ENCODE peak calls at places on chromosome 4, in four cellular contexts. One of them, this sample, is unnamed.

GRCh38 chr4:42588909-42589308 is 68.0 kb downstream of the ATP8A1 start:
- DNase-seq in K562: no peak
- DNase-seq in GM12878: no peak
- DNase-seq in H1: no peak
- DNase-seq in this sample: no peak

GRCh38 chr4:108043536-108043935 is 53.8 kb downstream of the HADH start:
- DNase-seq in H1: no peak
- DNase-seq in K562: no peak
- DNase-seq in GM12878: no peak
- DNase-seq in this sample: no peak

GRCh38 chr4:127868196-127868595 is 12.5 kb upstream of the PLK4 start:
- DNase-seq in H1: no peak
- DNase-seq in GM12878: no peak
- DNase-seq in K562: no peak
- DNase-seq in this sample: no peak

GRCh38 chr4:7771056-7771455 is 168.6 kb downstream of the AFAP1 start:
- DNase-seq in H1: no peak
- DNase-seq in GM12878: no peak
- DNase-seq in K562: no peak
- DNase-seq in this sample: no peak

GRCh38 chr4:879730-880079 is 52.4 kb downstream of the GAK start:
- DNase-seq in H1: no peak
- DNase-seq in K562: no peak
- DNase-seq in GM12878: peak
- DNase-seq in this sample: no peak

GRCh38 chr4:53548662-53549061 is 42.6 kb downstream of the LNX1 start:
- DNase-seq in H1: no peak
- DNase-seq in GM12878: no peak
- DNase-seq in K562: no peak
- DNase-seq in this sample: no peak

GRCh38 chr4:92776080-92776479 is 472.3 kb downstream of the GRID2 start:
- DNase-seq in GM12878: no peak
- DNase-seq in K562: no peak
- DNase-seq in H1: no peak
- DNase-seq in this sample: no peak

GRCh38 chr4:3465698-3466671 is 2.9 kb downstream of the DOK7 start:
- DNase-seq in GM12878: no peak
- DNase-seq in H1: no peak
- DNase-seq in K562: peak
- DNase-seq in this sample: no peak

GRCh38 chr4:7435411-7436095 is 823 bp upstream of the PSAPL1 start:
- DNase-seq in H1: no peak
- DNase-seq in GM12878: no peak
- DNase-seq in K562: no peak
- DNase-seq in this sample: no peak

GRCh38 chr4:35151816-35152572 is 1092.3 kb downstream of the ARAP2 start:
- DNase-seq in K562: peak
- DNase-seq in GM12878: no peak
- DNase-seq in H1: peak
- DNase-seq in this sample: peak

GRCh38 chr4:6308890-6309643 is 39.4 kb downstream of the WFS1 start:
- DNase-seq in K562: no peak
- DNase-seq in H1: no peak
- DNase-seq in GM12878: no peak
- DNase-seq in this sample: no peak

GRCh38 chr4:46549125-46549524 is 159.2 kb upstream of the GABRA2 start:
- DNase-seq in H1: no peak
- DNase-seq in GM12878: no peak
- DNase-seq in K562: no peak
- DNase-seq in this sample: no peak

GRCh38 chr4:8112036-8112576 is 46.5 kb downstream of the ABLIM2 start:
- DNase-seq in GM12878: no peak
- DNase-seq in K562: no peak
- DNase-seq in H1: no peak
- DNase-seq in this sample: no peak

GRCh38 chr4:147173797-147174196 is 228.1 kb upstream of the TTC29 start:
- DNase-seq in H1: no peak
- DNase-seq in GM12878: no peak
- DNase-seq in K562: no peak
- DNase-seq in this sample: no peak

GRCh38 chr4:152408514-152409327 is 127.2 kb downstream of the FBXW7 start:
- DNase-seq in GM12878: no peak
- DNase-seq in H1: no peak
- DNase-seq in K562: peak
- DNase-seq in this sample: peak

GRCh38 chr4:20176881-20177280 is 74.8 kb upstream of the SLIT2 start:
- DNase-seq in H1: no peak
- DNase-seq in K562: no peak
- DNase-seq in GM12878: no peak
- DNase-seq in this sample: no peak

GRCh38 chr4:123651536-123652175 is 255.1 kb downstream of the SPRY1 start:
- DNase-seq in K562: no peak
- DNase-seq in H1: no peak
- DNase-seq in GM12878: no peak
- DNase-seq in this sample: no peak
- TF ChIP-seq EGR1 in K562: no peak
- TF ChIP-seq EGR1 in H1: no peak
- TF ChIP-seq EGR1 in GM12878: no peak
- TF ChIP-seq EGR1 in this sample: no peak

GRCh38 chr4:21949073-21949457 is 493 bp upstream of the KCNIP4 start:
- DNase-seq in K562: no peak
- DNase-seq in GM12878: no peak
- DNase-seq in H1: no peak
- DNase-seq in this sample: no peak

GRCh38 chr4:21947768-21948346 is 715 bp downstream of the KCNIP4 start:
- DNase-seq in GM12878: no peak
- DNase-seq in K562: no peak
- DNase-seq in H1: no peak
- DNase-seq in this sample: no peak

GRCh38 chr4:21952549-21952948 is 4.0 kb upstream of the KCNIP4 start:
- DNase-seq in H1: no peak
- DNase-seq in K562: no peak
- DNase-seq in GM12878: peak
- DNase-seq in this sample: no peak

GRCh38 chr4:21946858-21947257 is 1.7 kb downstream of the KCNIP4 start:
- DNase-seq in H1: no peak
- DNase-seq in K562: no peak
- DNase-seq in GM12878: no peak
- DNase-seq in this sample: no peak

DNA sequence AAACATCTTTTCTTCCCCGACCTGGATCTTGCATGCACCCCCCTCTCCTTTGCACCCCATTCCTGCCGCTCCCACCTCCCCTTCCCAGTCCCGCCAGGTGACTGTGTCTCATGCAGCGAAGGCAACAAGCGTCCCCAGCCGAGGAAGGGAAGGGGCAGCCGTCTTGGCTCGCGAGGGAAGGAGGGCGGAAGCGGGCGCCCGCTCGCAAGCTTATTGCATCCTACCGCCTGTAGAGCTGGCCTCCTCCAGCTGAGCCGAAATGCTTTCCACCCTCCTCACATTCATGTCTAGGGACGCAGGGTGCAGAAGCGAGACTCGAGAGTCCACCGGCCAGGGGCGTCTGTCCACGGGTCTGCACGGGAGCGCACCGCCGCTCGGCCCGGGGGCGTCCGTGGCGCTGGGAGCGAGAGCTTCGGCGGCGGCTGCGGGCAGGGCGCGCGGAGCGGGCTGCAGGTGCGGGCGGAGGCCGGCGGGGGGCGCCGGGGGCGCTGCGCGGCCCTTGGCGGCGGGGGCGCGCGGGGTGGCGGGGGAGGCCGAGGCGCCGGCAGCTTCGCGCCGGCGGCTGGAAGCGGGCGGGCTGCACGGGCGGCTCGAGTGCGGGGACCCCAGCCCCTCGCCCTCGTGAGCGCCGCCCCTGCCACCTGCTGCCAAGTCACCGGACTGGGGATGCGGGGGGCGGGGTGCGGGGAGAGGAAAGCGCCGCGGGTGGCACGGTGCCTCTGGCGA is at the start of gene KCNIP4:
- DNase-seq in K562: no peak
- DNase-seq in GM12878: no peak
- DNase-seq in H1: no peak
- DNase-seq in this sample: no peak
- TF ChIP-seq POLR2AphosphoS5 in K562: no peak
- TF ChIP-seq POLR2AphosphoS5 in GM12878: no peak
- TF ChIP-seq POLR2AphosphoS5 in H1: no peak
- TF ChIP-seq POLR2AphosphoS5 in this sample: no peak

DNA sequence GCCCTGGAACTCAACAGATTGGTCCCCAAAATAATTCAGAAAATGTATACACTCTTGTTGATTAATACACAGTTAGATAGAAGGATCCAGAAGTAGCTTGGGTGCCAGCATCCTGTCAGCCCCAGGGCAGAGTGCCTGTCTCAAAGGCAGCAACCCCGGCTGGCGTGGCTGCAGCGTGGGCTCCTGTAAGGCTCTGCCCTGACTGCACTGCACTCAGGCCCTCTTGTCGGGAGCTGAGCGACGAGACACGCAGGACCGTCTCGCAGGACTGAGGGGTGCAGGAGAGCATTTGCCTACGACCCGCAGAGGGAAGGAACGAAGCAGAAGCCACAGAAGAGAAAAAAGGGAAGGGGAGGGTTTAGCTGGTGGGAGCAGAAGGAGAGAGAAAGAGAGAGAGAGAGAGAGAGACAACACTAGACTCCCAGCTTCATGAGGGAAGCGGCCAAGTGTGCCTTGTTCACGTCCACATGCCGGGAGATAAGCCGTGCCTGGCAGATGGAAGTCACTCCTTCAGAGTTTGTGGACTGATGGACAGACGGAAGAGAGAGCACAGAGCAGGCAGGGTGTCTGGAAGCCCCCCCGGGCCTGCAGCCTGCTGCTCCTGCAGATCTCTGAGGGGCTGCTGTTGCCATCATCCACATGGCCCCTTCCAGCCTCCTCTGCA is 38.7 kb upstream of the HELT start:
- DNase-seq in H1: no peak
- DNase-seq in K562: no peak
- DNase-seq in GM12878: no peak
- DNase-seq in this sample: no peak
- TF ChIP-seq EGR1 in H1: no peak
- TF ChIP-seq EGR1 in K562: no peak
- TF ChIP-seq EGR1 in GM12878: no peak
- TF ChIP-seq EGR1 in this sample: no peak

GRCh38 chr4:105894570-105895323 is 524 bp upstream of the NPNT start:
- DNase-seq in H1: no peak
- DNase-seq in GM12878: no peak
- DNase-seq in K562: no peak
- DNase-seq in this sample: peak
- TF ChIP-seq POLR2AphosphoS5 in H1: no peak
- TF ChIP-seq POLR2AphosphoS5 in GM12878: no peak
- TF ChIP-seq POLR2AphosphoS5 in K562: no peak
- TF ChIP-seq POLR2AphosphoS5 in this sample: peak

GRCh38 chr4:120155287-120155686 is 88.6 kb upstream of the MAD2L1 start:
- DNase-seq in K562: no peak
- DNase-seq in GM12878: no peak
- DNase-seq in H1: no peak
- DNase-seq in this sample: no peak

GRCh38 chr4:120163895-120164294 is 97.2 kb upstream of the MAD2L1 start:
- DNase-seq in H1: no peak
- DNase-seq in GM12878: no peak
- DNase-seq in K562: no peak
- DNase-seq in this sample: no peak

GRCh38 chr4:120156115-120156718 is 89.6 kb upstream of the MAD2L1 start:
- DNase-seq in GM12878: peak
- DNase-seq in K562: peak
- DNase-seq in H1: peak
- DNase-seq in this sample: peak

DNA sequence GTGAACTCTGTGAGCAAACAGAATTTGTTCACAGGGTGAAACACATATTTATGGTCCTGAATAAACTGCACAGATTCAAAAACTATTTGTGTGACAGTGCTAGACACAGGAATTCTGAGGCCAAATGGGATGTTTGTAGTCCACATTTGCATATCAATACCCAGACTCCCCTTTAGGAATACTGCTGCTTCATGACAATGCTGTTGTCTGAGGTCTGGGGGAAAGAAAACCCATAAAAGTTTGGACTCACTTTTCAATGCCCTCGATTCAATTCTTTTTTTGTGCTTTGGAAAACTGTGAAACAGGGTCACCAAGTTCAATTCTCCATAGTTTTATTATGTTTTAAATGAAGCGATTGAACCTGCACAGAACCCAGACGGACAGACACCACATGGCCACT is 92.2 kb upstream of the MAD2L1 start:
- DNase-seq in K562: no peak
- DNase-seq in H1: no peak
- DNase-seq in GM12878: no peak
- DNase-seq in this sample: no peak
- TF ChIP-seq EGR1 in K562: no peak
- TF ChIP-seq EGR1 in H1: no peak
- TF ChIP-seq EGR1 in GM12878: no peak
- TF ChIP-seq EGR1 in this sample: no peak

This sample was measured in HCT116.